ENCODE peak calls at places on chromosomes 4 and X, in six cellular contexts. I is kidney, K is transverse colon, D is thyroid gland, M is suprapubic skin, E is Peyer's patch. Z is an unnamed sample.

GRCh38 chr4:110344165-110344564 is 131.8 kb upstream of the ENPEP start:
- DNase-seq in I (no peak), M (no peak), D (no peak), K (peak), E (no peak), Z (no peak)

GRCh38 chr4:17781831-17782287 is 438 bp upstream of the FAM184B start:
- DNase-seq in D (no peak), I (no peak), K (no peak), M (no peak), E (no peak), Z (no peak)

GRCh38 chr4:168877779-168878491 is 132.1 kb downstream of the CBR4 start:
- DNase-seq in D (peak), I (peak), E (peak), K (no peak), M (peak), Z (peak)

GRCh38 chrX:155086202-155086840 is 15.0 kb downstream of the BRCC3 start:
- DNase-seq in M (no peak), K (peak), D (peak), I (peak), E (no peak), Z (no peak)

GRCh38 chr4:6472387-6473263 is at the start of gene PPP2R2C:
- DNase-seq in K (no peak), M (peak), I (no peak), D (no peak), E (no peak), Z (peak)

GRCh38 chrX:17828156-17828555 is 32.9 kb downstream of the RAI2 start:
- DNase-seq in D (no peak), M (no peak), K (no peak), I (no peak), E (no peak), Z (no peak)

GRCh38 chr4:15153662-15154061 is 151.4 kb downstream of the CPEB2 start:
- DNase-seq in K (no peak), E (no peak), I (no peak), M (no peak), D (no peak), Z (no peak)

GRCh38 chr4:158315706-158316105 is 105.4 kb downstream of the TMEM144 start:
- DNase-seq in D (no peak), M (no peak), I (no peak), K (no peak), E (no peak), Z (no peak)

GRCh38 chrX:110732274-110732673 is 63.3 kb downstream of the CHRDL1 start:
- DNase-seq in E (no peak), M (no peak), D (no peak), K (no peak), I (no peak), Z (no peak)

GRCh38 chr4:7805533-7806079 is 134.1 kb downstream of the AFAP1 start:
- DNase-seq in K (no peak), D (peak), M (no peak), I (peak), E (no peak), Z (peak)

DNA sequence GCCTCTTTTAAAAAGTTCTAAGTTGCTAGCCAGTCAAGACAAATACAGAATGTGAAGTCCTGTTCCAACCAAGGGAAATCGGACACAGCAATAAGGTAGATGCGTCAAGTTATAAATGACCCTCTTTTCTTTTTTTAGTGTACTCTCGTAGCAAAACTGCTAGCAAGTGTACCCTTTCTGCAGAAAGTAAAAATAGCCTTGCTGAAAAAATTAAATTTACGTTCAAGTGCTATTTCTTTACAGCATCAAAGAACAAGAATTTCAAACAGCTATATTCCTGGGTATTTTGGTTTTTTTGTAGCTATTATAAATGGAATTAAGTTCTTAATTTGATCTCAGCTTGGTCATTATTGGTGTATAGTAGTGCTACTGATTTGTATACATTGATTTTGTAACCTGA is 119.2 kb downstream of the NAA11 start:
- DNase-seq in I (no peak), D (no peak), M (no peak), K (no peak), E (no peak), Z (no peak)
- H3K27ac ChIP-seq in I (no peak), D (no peak), M (no peak), K (no peak), E (no peak), Z (no peak)

DNA sequence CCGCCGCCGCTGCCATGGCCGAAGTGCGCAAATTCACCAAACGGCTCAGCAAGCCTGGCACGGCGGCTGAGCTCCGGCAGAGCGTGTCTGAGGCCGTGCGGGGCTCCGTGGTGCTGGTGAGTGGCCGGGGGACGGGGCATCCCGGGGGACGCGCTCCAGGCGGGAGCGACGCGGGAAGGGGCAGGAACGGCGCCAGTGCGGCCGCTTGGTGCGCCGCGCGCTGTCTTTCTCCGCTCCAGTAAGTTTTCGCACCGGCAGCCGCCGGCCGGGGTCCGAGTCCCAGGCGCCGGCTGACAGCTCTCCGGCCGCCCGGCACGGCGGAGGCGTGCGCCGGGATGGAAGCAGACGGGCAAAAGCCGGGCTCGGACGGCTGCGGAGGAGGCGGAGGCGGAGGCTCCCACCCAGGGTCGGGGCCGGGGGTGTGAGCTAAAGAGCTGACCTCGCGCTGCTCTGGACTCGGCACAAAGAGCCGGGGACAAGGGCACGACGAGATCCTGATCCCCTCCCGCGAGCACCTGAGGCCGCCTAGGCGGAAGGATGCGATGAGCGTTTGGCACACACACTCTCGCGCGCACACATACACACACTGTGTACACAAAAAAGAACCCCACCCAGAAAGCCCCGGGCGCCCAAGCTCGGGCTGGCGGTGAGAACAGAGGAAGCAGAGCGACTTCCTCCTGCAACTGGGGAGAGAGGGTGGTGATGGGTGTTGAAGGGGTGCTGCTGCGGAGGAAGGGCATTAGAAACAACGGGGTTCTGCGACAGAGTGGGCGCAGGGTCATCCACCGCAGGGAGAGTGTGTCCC is 545 bp downstream of the DOCK11 start:
- DNase-seq in K (peak), M (peak), E (peak), I (peak), D (peak), Z (peak)
- H3K27ac ChIP-seq in K (peak), M (peak), E (peak), I (no peak), D (peak), Z (peak)

GRCh38 chr4:157005193-157005592 is 33.6 kb upstream of the PDGFC start:
- DNase-seq in D (no peak), I (no peak), K (no peak), E (no peak), M (no peak), Z (no peak)
- H3K27ac ChIP-seq in D (no peak), I (no peak), K (no peak), E (no peak), M (peak), Z (peak)

GRCh38 chr4:98484031-98484430 is 174.4 kb downstream of the TSPAN5 start:
- DNase-seq in E (no peak), M (no peak), I (no peak), D (no peak), K (no peak), Z (no peak)

GRCh38 chr4:98482503-98482846 is 175.9 kb downstream of the TSPAN5 start:
- DNase-seq in K (no peak), E (no peak), I (no peak), M (no peak), D (no peak), Z (no peak)

GRCh38 chr4:98480535-98480934 is 177.9 kb downstream of the TSPAN5 start:
- DNase-seq in I (no peak), D (no peak), K (no peak), M (no peak), E (no peak), Z (no peak)

GRCh38 chr4:98481167-98481566 is 177.2 kb downstream of the TSPAN5 start:
- DNase-seq in D (peak), I (peak), E (no peak), K (no peak), M (no peak), Z (no peak)

GRCh38 chr4:98482847-98483806 is 175.3 kb downstream of the TSPAN5 start:
- DNase-seq in K (no peak), E (no peak), D (no peak), M (no peak), I (no peak), Z (no peak)
- H3K27ac ChIP-seq in K (no peak), E (no peak), D (no peak), M (no peak), I (no peak), Z (no peak)

GRCh38 chrX:32451954-32452518 is 759.3 kb downstream of the DMD start:
- DNase-seq in M (no peak), E (no peak), D (no peak), I (no peak), K (no peak), Z (no peak)
- H3K27ac ChIP-seq in M (no peak), E (no peak), D (no peak), I (no peak), K (no peak), Z (no peak)

DNA sequence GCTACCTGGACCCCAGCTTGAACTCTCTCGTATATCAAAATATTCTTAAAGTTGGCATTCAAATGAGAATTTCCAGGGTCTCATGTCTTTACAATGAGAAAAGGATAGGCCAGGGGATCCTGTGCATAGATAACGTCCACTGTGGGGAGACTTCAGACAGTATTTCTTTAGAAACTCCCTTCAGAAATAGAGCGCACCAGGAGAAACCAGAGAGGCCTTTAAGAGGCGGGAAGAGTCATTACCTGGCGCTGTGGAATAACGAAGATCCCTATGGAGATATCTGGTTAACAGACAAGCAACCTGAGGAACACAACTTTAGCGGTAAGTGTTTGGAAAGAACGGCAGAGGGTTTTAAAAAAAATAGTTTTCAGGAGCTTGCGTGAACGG is 618 bp downstream of the RADX start:
- DNase-seq in I (no peak), D (peak), K (no peak), M (no peak), E (no peak), Z (no peak)
- H3K27ac ChIP-seq in I (no peak), D (no peak), K (peak), M (no peak), E (peak), Z (no peak)

GRCh38 chrX:68934922-68935321 is 106.1 kb downstream of the EFNB1 start:
- DNase-seq in D (no peak), K (peak), E (no peak), M (peak), I (no peak), Z (no peak)
- H3K27ac ChIP-seq in D (no peak), K (no peak), E (no peak), M (no peak), I (no peak), Z (no peak)

GRCh38 chr4:38162240-38162784 is 202.1 kb downstream of the PTTG2 start:
- DNase-seq in D (no peak), K (no peak), I (peak), E (no peak), M (no peak), Z (no peak)
- H3K27ac ChIP-seq in D (no peak), K (no peak), I (no peak), E (no peak), M (peak), Z (no peak)

Z was measured in upper lobe of right lung.